ENCODE peak calls at places on chromosomes 1 and 21, in six cellular contexts. I is K562, N is A549, Q is HepG2, R is upper lobe of left lung, W is GM12878. B is an unnamed sample.

GRCh38 chr21:41926807-41927171 is 27.0 kb downstream of the C2CD2 start:
- ATAC-seq in I (no peak), N (no peak), Q (no peak), R (no peak), W (no peak), B (peak; percentile 2)

GRCh38 chr1:110288111-110288510 is 51.1 kb upstream of the RBM15 start:
- ATAC-seq in I (no peak), N (no peak), Q (no peak), R (no peak), W (no peak), B (no peak)

GRCh38 chr1:117673405-117673804 is 67.6 kb downstream of the TENT5C start:
- ATAC-seq in I (no peak), N (no peak), Q (no peak), R (no peak), W (peak; percentile 27), B (no peak)

GRCh38 chr1:224407546-224408293 is 26.9 kb downstream of the WDR26 start:
- ATAC-seq in I (no peak), N (no peak), Q (no peak), R (no peak), W (no peak), B (no peak)

GRCh38 chr1:81545734-81546133 is 255.0 kb upstream of the ADGRL2 start:
- ATAC-seq in I (no peak), N (no peak), Q (no peak), R (no peak), W (no peak), B (no peak)

GRCh38 chr1:155125946-155126493 is 1.7 kb upstream of the EFNA1 start:
- ATAC-seq in I (peak; percentile 35), N (no peak), Q (peak; percentile 69), R (peak; percentile 44), W (no peak), B (peak; percentile 64)

GRCh38 chr1:210428696-210429095 is 100.0 kb downstream of the HHAT start:
- ATAC-seq in I (no peak), N (no peak), Q (no peak), R (no peak), W (no peak), B (no peak)

GRCh38 chr1:221912230-221912629 is 170.3 kb upstream of the DUSP10 start:
- ATAC-seq in I (no peak), N (no peak), Q (no peak), R (no peak), W (peak; percentile 36), B (no peak)

GRCh38 chr1:41319106-41319755 is 42.0 kb upstream of the FOXO6 start:
- ATAC-seq in I (no peak), N (no peak), Q (no peak), R (no peak), W (no peak), B (no peak)

GRCh38 chr1:119783354-119784126 is 14.8 kb upstream of the HMGCS2 start:
- ATAC-seq in I (no peak), N (no peak), Q (peak; percentile 47), R (no peak), W (no peak), B (no peak)

GRCh38 chr1:16023050-16023653 is 1.3 kb downstream of the CLCNKA start:
- ATAC-seq in I (no peak), N (peak; percentile 6), Q (peak; percentile 11), R (no peak), W (peak; percentile 28), B (no peak)

GRCh38 chr1:39637301-39637700 is 2.1 kb downstream of the HEYL start:
- ATAC-seq in I (no peak), N (no peak), Q (no peak), R (no peak), W (no peak), B (no peak)

GRCh38 chr1:186374313-186375151 is 521 bp downstream of the TPR start:
- ATAC-seq in I (peak; percentile 60), N (peak; percentile 63), Q (peak; percentile 50), R (no peak), W (peak; percentile 58), B (no peak)

GRCh38 chr1:151809625-151810556 is 4.7 kb upstream of the LINGO4 start:
- ATAC-seq in I (no peak), N (no peak), Q (no peak), R (no peak), W (no peak), B (no peak)

GRCh38 chr1:91038582-91038981 is 16.7 kb upstream of the ZNF644 start:
- ATAC-seq in I (no peak), N (no peak), Q (no peak), R (no peak), W (peak; percentile 35), B (no peak)

DNA sequence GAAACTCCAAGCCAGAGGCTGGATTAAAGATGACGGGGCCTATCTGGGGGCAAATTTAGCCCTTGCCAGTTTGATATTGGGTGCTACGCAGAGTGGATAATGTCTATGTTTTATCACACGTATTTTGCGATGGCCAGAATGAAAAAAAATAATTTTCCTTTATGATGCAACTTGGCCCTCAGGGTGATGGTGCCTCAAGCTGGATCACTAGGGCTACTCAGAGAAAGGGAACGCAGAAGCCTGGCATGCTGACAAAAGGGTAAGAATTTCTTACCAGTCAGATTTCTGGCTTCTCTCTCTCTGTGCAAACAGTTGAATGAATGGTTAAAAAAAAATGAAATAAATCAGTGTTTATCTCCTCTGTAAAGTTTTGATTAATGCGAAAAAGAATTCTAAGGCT is 32.6 kb upstream of the NEK2 start:
- ATAC-seq in I (no peak), N (no peak), Q (no peak), R (no peak), W (no peak), B (no peak)
- H3K4me1 ChIP-seq in I (peaks cover 4% of the 10 kb centered on the region), N (peaks cover 4% of the 10 kb centered on the region), Q (peaks cover 25% of the 10 kb centered on the region), R (no peaks in the 10 kb centered on the region), W (no peaks in the 10 kb centered on the region), B (no peaks in the 10 kb centered on the region)

GRCh38 chr1:235326719-235327558 is 1.0 kb downstream of the ARID4B start:
- ATAC-seq in I (peak; percentile 12), N (peak; percentile 0), Q (peak; percentile 5), R (no peak), W (peak; percentile 10), B (no peak)
- TF ChIP-seq EP300 in I (no peak), N (no peak), Q (no peak), R (no peak), W (no peak), B (no peak)

GRCh38 chr1:234900601-234901000 is 228.0 kb downstream of the TOMM20 start:
- ATAC-seq in I (peak; percentile 34), N (peak; percentile 27), Q (peak; percentile 29), R (no peak), W (no peak), B (no peak)
- H3K4me1 ChIP-seq in I (peaks cover 5% of the 10 kb centered on the region), N (peaks cover 14% of the 10 kb centered on the region), Q (peaks cover 44% of the 10 kb centered on the region), R (peaks cover 17% of the 10 kb centered on the region), W (peaks cover 6% of the 10 kb centered on the region), B (peaks cover 11% of the 10 kb centered on the region)

DNA sequence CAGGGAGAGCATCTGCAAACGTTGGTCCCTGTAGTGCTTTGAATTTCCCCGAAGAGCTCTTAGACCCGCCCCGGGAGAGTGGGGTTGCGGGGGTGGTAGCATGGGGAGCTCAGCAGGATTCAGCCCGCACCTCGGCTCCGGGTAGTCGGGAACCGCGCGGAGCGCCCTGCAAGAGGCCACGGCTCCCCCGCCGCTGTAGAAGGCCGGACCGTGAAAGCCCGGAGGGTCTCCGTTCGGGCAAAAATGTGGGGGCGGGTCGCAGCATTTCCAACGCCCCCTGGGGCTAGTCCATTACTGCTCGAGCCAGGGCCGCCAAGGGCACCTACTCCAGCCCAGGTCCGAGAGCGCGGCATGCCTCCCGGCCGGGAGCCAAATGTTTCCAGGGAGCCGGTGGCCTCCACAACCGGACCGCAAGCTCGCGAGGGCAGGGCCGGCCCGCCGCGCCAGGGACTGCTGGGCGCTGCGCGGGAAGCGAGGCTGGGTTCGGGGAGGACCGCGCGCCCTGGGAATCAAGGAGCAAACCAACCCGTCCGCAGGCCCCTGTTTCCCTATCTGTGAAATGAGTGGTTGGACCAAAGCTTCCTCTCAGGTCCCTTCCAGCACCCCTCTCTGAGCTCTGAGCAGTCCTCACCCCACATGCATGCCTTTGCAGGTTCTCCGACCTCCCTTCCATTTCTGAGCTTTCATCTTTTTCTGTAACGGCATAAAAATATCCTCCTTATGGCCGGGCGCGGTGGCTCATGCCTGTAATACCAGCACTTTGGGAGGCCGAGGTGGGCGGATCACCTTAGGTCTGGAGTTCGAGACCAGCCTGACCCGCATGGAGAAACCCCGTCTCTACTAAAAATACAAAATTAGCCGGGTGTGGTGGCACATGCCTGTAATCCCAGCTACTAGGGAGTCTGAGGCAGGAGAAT is 777 bp upstream of the TMEM63A start:
- ATAC-seq in I (peak; percentile 63), N (peak; percentile 72), Q (peak; percentile 40), R (peak; percentile 26), W (peak; percentile 46), B (peak; percentile 38)
- TF ChIP-seq EP300 in I (no peak), N (no peak), Q (no peak), R (no peak), W (no peak), B (no peak)

DNA sequence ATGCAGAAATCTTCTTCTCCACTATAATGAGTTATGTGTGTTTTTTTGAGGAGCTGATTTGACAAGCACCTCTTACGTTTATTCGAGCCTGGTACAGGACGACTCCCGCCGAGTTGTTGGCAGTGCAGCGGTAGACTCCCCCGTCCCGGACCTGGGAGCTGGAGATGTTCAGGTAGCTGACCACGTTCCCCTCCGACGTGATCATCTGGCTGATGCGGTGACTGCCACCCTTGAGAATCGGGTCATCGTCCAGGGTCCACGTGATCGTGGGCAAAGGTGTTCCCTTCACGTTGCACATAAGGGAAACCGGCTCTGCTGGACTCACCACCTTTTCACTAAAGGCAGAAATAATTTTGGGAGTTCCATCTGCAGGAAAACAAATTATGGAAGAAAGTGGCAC is 471.8 kb downstream of the PCP4 start:
- ATAC-seq in I (no peak), N (no peak), Q (no peak), R (no peak), W (no peak), B (no peak)
- H3K4me1 ChIP-seq in I (no peaks in the 10 kb centered on the region), N (no peaks in the 10 kb centered on the region), Q (no peaks in the 10 kb centered on the region), R (no peaks in the 10 kb centered on the region), W (no peaks in the 10 kb centered on the region), B (no peaks in the 10 kb centered on the region)